ENCODE peak calls at places on chromosomes 13 and 19, in nine cellular contexts. One of them, this sample, is unnamed.

GRCh38 chr13:32284927-32285632 is 30.1 kb downstream of the ZAR1L start:
- DNase-seq in breast epithelium: peak; percentile 77
- DNase-seq in body of pancreas: peak; percentile 27
- DNase-seq in uterus: peak; percentile 58
- DNase-seq in esophagus squamous epithelium: no peak
- DNase-seq in stomach: peak; percentile 47
- DNase-seq in spleen: no peak
- DNase-seq in A549: no peak
- DNase-seq in tibial nerve: no peak
- DNase-seq in this sample: peak; percentile 75

GRCh38 chr13:99689955-99690354 is 188.7 kb downstream of the TM9SF2 start:
- DNase-seq in spleen: no peak
- DNase-seq in body of pancreas: no peak
- DNase-seq in esophagus squamous epithelium: no peak
- DNase-seq in tibial nerve: no peak
- DNase-seq in uterus: no peak
- DNase-seq in A549: no peak
- DNase-seq in stomach: no peak
- DNase-seq in breast epithelium: no peak
- DNase-seq in this sample: peak; percentile 77

GRCh38 chr13:40910324-40911050 is 108.6 kb downstream of the ELF1 start:
- DNase-seq in body of pancreas: no peak
- DNase-seq in esophagus squamous epithelium: no peak
- DNase-seq in breast epithelium: no peak
- DNase-seq in spleen: no peak
- DNase-seq in stomach: no peak
- DNase-seq in A549: no peak
- DNase-seq in tibial nerve: no peak
- DNase-seq in uterus: no peak
- DNase-seq in this sample: no peak

GRCh38 chr13:68759617-68760016 is 1348.0 kb upstream of the ATXN8OS start:
- DNase-seq in breast epithelium: no peak
- DNase-seq in A549: no peak
- DNase-seq in esophagus squamous epithelium: no peak
- DNase-seq in tibial nerve: no peak
- DNase-seq in body of pancreas: no peak
- DNase-seq in spleen: no peak
- DNase-seq in stomach: no peak
- DNase-seq in uterus: no peak
- DNase-seq in this sample: no peak

GRCh38 chr13:87426737-87427136 is 244.4 kb upstream of the SLITRK5 start:
- DNase-seq in A549: no peak
- DNase-seq in tibial nerve: no peak
- DNase-seq in uterus: no peak
- DNase-seq in breast epithelium: no peak
- DNase-seq in spleen: no peak
- DNase-seq in body of pancreas: no peak
- DNase-seq in esophagus squamous epithelium: no peak
- DNase-seq in stomach: no peak
- DNase-seq in this sample: no peak

GRCh38 chr13:111005808-111006494 is 91.1 kb upstream of the ANKRD10 start:
- DNase-seq in uterus: peak; percentile 50
- DNase-seq in A549: no peak
- DNase-seq in spleen: peak; percentile 80
- DNase-seq in esophagus squamous epithelium: no peak
- DNase-seq in body of pancreas: peak; percentile 80
- DNase-seq in tibial nerve: no peak
- DNase-seq in breast epithelium: no peak
- DNase-seq in stomach: peak; percentile 42
- DNase-seq in this sample: peak; percentile 24

GRCh38 chr19:17753976-17754375 is 2.7 kb downstream of the FCHO1 start:
- DNase-seq in tibial nerve: no peak
- DNase-seq in breast epithelium: no peak
- DNase-seq in body of pancreas: no peak
- DNase-seq in stomach: no peak
- DNase-seq in uterus: no peak
- DNase-seq in esophagus squamous epithelium: no peak
- DNase-seq in A549: no peak
- DNase-seq in spleen: no peak
- DNase-seq in this sample: no peak

GRCh38 chr13:21913010-21913409 is 242.1 kb downstream of the FGF9 start:
- DNase-seq in A549: no peak
- DNase-seq in stomach: no peak
- DNase-seq in uterus: no peak
- DNase-seq in esophagus squamous epithelium: no peak
- DNase-seq in breast epithelium: no peak
- DNase-seq in spleen: no peak
- DNase-seq in body of pancreas: no peak
- DNase-seq in tibial nerve: no peak
- DNase-seq in this sample: no peak

GRCh38 chr19:4749870-4750269 is 26.2 kb upstream of the DPP9 start:
- DNase-seq in A549: no peak
- DNase-seq in esophagus squamous epithelium: no peak
- DNase-seq in body of pancreas: no peak
- DNase-seq in tibial nerve: no peak
- DNase-seq in spleen: no peak
- DNase-seq in stomach: no peak
- DNase-seq in uterus: no peak
- DNase-seq in breast epithelium: no peak
- DNase-seq in this sample: no peak

GRCh38 chr19:5131866-5132561 is 163.1 kb downstream of the KDM4B start:
- DNase-seq in spleen: peak; percentile 89
- DNase-seq in A549: no peak
- DNase-seq in breast epithelium: peak; percentile 46
- DNase-seq in body of pancreas: no peak
- DNase-seq in uterus: no peak
- DNase-seq in tibial nerve: no peak
- DNase-seq in esophagus squamous epithelium: no peak
- DNase-seq in stomach: no peak
- DNase-seq in this sample: peak; percentile 74

GRCh38 chr19:5951338-5951861 is 26.5 kb downstream of the RANBP3 start:
- DNase-seq in tibial nerve: no peak
- DNase-seq in body of pancreas: no peak
- DNase-seq in breast epithelium: no peak
- DNase-seq in uterus: no peak
- DNase-seq in A549: no peak
- DNase-seq in esophagus squamous epithelium: no peak
- DNase-seq in stomach: peak; percentile 59
- DNase-seq in spleen: peak; percentile 85
- DNase-seq in this sample: no peak

GRCh38 chr19:57389194-57389729 is 392 bp upstream of the ZNF548 start:
- DNase-seq in A549: no peak
- DNase-seq in breast epithelium: no peak
- DNase-seq in uterus: no peak
- DNase-seq in spleen: no peak
- DNase-seq in body of pancreas: no peak
- DNase-seq in stomach: no peak
- DNase-seq in esophagus squamous epithelium: no peak
- DNase-seq in tibial nerve: no peak
- DNase-seq in this sample: no peak

DNA sequence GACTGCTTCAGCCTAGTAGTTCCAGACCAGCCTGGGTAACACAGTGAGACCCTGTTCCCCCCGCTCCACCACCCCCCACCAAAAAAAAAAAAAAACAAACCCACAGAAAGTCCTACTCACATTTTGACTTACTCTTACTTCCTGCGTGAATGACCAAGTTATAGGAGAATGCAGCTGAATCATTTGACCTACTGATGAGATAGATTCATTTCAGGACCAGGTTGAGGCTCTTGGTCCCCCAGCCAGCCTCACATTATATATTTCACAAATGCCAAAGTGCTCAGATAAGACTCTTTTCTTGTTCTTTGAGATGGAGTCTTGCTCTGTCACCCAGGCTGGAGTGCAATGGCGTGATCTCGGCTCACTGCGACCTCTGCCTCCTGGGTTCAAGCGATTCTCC is 70.2 kb downstream of the KLF5 start:
- DNase-seq in body of pancreas: no peak
- DNase-seq in tibial nerve: no peak
- DNase-seq in uterus: no peak
- DNase-seq in stomach: no peak
- DNase-seq in esophagus squamous epithelium: no peak
- DNase-seq in A549: no peak
- DNase-seq in spleen: no peak
- DNase-seq in breast epithelium: no peak
- DNase-seq in this sample: no peak
- TF ChIP-seq POLR2A in body of pancreas: no peak
- TF ChIP-seq POLR2A in tibial nerve: no peak
- TF ChIP-seq POLR2A in uterus: no peak
- TF ChIP-seq POLR2A in stomach: no peak
- TF ChIP-seq POLR2A in esophagus squamous epithelium: no peak
- TF ChIP-seq POLR2A in A549: no peak
- TF ChIP-seq POLR2A in spleen: no peak
- TF ChIP-seq POLR2A in breast epithelium: no peak
- TF ChIP-seq POLR2A in this sample: no peak

DNA sequence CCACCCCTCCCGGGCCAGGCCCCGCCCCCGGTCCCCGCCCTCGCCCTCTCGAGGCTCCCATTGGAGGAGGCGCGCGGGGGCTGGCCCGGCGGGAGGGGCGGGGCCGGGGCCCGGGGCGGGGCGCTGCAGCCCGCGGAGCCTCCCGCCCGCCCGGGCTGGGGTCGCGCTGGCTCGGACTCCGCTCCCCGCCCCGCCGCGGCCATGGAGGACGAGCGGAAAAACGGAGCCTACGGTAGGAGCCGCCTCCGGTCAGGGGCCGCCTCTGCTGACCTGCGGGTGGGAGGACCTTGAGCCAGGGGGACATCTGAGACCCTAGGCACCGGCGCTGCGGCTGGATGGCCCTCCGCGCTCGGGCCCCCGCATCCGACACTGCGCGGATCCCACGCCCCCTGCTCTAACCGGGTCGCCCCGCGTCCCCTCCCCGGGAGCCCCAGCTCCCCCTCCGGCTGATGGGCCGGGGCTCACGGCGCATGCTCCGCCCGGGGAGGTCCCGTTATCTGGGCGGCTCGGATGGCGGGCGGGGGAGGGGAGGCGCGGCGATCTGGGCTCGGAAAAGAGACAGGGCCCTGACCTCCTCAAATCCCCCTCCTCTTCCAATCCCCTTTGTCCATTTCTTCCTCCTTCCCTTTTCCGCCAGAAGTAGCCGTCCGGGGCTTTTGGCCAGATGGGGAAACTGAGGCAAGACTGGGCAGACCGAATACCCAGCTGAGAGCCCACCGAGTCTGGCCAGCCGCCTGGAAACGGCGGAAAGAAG is 15.4 kb upstream of the AP1M2 start:
- DNase-seq in spleen: peak; percentile 96
- DNase-seq in body of pancreas: peak; percentile 84
- DNase-seq in uterus: peak; percentile 81
- DNase-seq in A549: peak; percentile 63
- DNase-seq in stomach: peak; percentile 90
- DNase-seq in breast epithelium: peak; percentile 76
- DNase-seq in esophagus squamous epithelium: no peak
- DNase-seq in tibial nerve: peak; percentile 82
- DNase-seq in this sample: peak; percentile 73
- TF ChIP-seq POLR2A in spleen: no peak
- TF ChIP-seq POLR2A in body of pancreas: peak; percentile 28
- TF ChIP-seq POLR2A in uterus: peak; percentile 46
- TF ChIP-seq POLR2A in A549: no peak
- TF ChIP-seq POLR2A in stomach: no peak
- TF ChIP-seq POLR2A in breast epithelium: no peak
- TF ChIP-seq POLR2A in esophagus squamous epithelium: no peak
- TF ChIP-seq POLR2A in tibial nerve: peak; percentile 79
- TF ChIP-seq POLR2A in this sample: peak; percentile 27

DNA sequence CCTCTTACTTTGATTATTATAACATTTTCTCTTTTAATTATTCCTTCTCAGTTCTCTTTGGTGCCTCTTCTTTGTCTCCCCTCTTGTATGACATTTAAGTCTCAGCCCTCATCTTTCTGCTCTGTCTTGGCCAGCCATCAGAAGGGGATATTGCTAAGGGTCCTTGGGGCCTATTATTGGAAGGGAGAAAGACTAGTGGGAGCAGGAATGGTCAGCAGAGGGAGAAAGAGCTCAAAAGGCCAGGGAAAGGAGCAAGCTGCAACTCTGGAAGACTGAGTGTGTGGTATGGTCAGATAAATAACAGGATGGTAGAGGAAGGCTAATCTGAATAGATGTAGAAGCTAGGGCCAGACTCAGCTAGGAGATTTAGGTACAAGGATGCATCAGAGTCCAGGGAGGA is 336.9 kb downstream of the TDRD3 start:
- DNase-seq in stomach: no peak
- DNase-seq in esophagus squamous epithelium: no peak
- DNase-seq in A549: no peak
- DNase-seq in body of pancreas: no peak
- DNase-seq in uterus: no peak
- DNase-seq in tibial nerve: no peak
- DNase-seq in breast epithelium: no peak
- DNase-seq in spleen: no peak
- DNase-seq in this sample: no peak
- TF ChIP-seq POLR2A in stomach: no peak
- TF ChIP-seq POLR2A in esophagus squamous epithelium: no peak
- TF ChIP-seq POLR2A in A549: no peak
- TF ChIP-seq POLR2A in body of pancreas: no peak
- TF ChIP-seq POLR2A in uterus: no peak
- TF ChIP-seq POLR2A in tibial nerve: no peak
- TF ChIP-seq POLR2A in breast epithelium: no peak
- TF ChIP-seq POLR2A in spleen: no peak
- TF ChIP-seq POLR2A in this sample: no peak

GRCh38 chr19:42469311-42470239 is 26.8 kb upstream of the CXCL17 start:
- DNase-seq in breast epithelium: no peak
- DNase-seq in stomach: no peak
- DNase-seq in tibial nerve: no peak
- DNase-seq in spleen: no peak
- DNase-seq in body of pancreas: no peak
- DNase-seq in uterus: no peak
- DNase-seq in esophagus squamous epithelium: no peak
- DNase-seq in A549: no peak
- DNase-seq in this sample: no peak

GRCh38 chr19:42467437-42467760 is 24.7 kb upstream of the CXCL17 start:
- DNase-seq in breast epithelium: no peak
- DNase-seq in body of pancreas: no peak
- DNase-seq in stomach: no peak
- DNase-seq in uterus: no peak
- DNase-seq in esophagus squamous epithelium: no peak
- DNase-seq in tibial nerve: no peak
- DNase-seq in A549: no peak
- DNase-seq in spleen: no peak
- DNase-seq in this sample: no peak

GRCh38 chr19:42468273-42468796 is 25.6 kb upstream of the CXCL17 start:
- DNase-seq in uterus: no peak
- DNase-seq in breast epithelium: no peak
- DNase-seq in A549: peak; percentile 55
- DNase-seq in tibial nerve: no peak
- DNase-seq in body of pancreas: no peak
- DNase-seq in esophagus squamous epithelium: no peak
- DNase-seq in spleen: no peak
- DNase-seq in stomach: no peak
- DNase-seq in this sample: no peak

GRCh38 chr19:42465827-42466280 is 23.1 kb upstream of the CXCL17 start:
- DNase-seq in body of pancreas: no peak
- DNase-seq in esophagus squamous epithelium: no peak
- DNase-seq in tibial nerve: no peak
- DNase-seq in breast epithelium: no peak
- DNase-seq in spleen: peak; percentile 78
- DNase-seq in stomach: no peak
- DNase-seq in uterus: no peak
- DNase-seq in A549: no peak
- DNase-seq in this sample: no peak

GRCh38 chr19:42466521-42467436 is 24.0 kb upstream of the CXCL17 start:
- DNase-seq in uterus: no peak
- DNase-seq in esophagus squamous epithelium: no peak
- DNase-seq in tibial nerve: no peak
- DNase-seq in body of pancreas: no peak
- DNase-seq in A549: no peak
- DNase-seq in breast epithelium: no peak
- DNase-seq in stomach: no peak
- DNase-seq in spleen: no peak
- DNase-seq in this sample: no peak
- TF ChIP-seq POLR2A in uterus: no peak
- TF ChIP-seq POLR2A in esophagus squamous epithelium: no peak
- TF ChIP-seq POLR2A in tibial nerve: no peak
- TF ChIP-seq POLR2A in body of pancreas: no peak
- TF ChIP-seq POLR2A in A549: no peak
- TF ChIP-seq POLR2A in breast epithelium: no peak
- TF ChIP-seq POLR2A in stomach: no peak
- TF ChIP-seq POLR2A in spleen: no peak
- TF ChIP-seq POLR2A in this sample: no peak